ENCODE peak calls at places on chromosomes 12 and 14, in eight cellular contexts. L, M, T, A, O, Y, W and P are unnamed samples. For H3K9me3, the result is how much of the 10 kb centered on the place peaks cover.

GRCh38 chr14:85118274-85118673 is 411.7 kb upstream of the FLRT2 start:
- DNase-seq in L (no peak), M (no peak), T (no peak), A (no peak), O (no peak), Y (no peak), W (no peak), P (no peak)

GRCh38 chr14:101503431-101504095 is 57.7 kb upstream of the DIO3 start:
- DNase-seq in L (no peak), M (no peak), T (peak), A (no peak), O (no peak), Y (peak), W (no peak), P (no peak)

GRCh38 chr12:130838951-130839769 is at the start of gene STX2:
- DNase-seq in L (peak), M (peak), T (peak), A (peak), O (peak), Y (peak), W (peak), P (peak)

GRCh38 chr12:106871477-106871876 is 84.2 kb upstream of the TMEM263 start:
- DNase-seq in L (no peak), M (peak), T (no peak), A (peak), O (no peak), Y (no peak), W (no peak), P (no peak)

GRCh38 chr12:109879332-109880048 is 851 bp downstream of the GLTP start:
- DNase-seq in L (no peak), M (no peak), T (no peak), A (no peak), O (no peak), Y (no peak), W (no peak), P (no peak)

GRCh38 chr14:62126885-62127478 is 364.8 kb downstream of the SNAPC1 start:
- DNase-seq in L (no peak), M (peak), T (no peak), A (peak), O (peak), Y (no peak), W (peak), P (no peak)

GRCh38 chr12:67804168-67804567 is 155.6 kb downstream of the DYRK2 start:
- DNase-seq in L (no peak), M (no peak), T (no peak), A (no peak), O (no peak), Y (no peak), W (no peak), P (no peak)

GRCh38 chr14:70130498-70130897 is 58.3 kb downstream of the SLC8A3 start:
- DNase-seq in L (no peak), M (no peak), T (no peak), A (no peak), O (no peak), Y (no peak), W (no peak), P (no peak)

GRCh38 chr14:23130875-23131274 is 11.8 kb upstream of the CEBPE start:
- DNase-seq in L (no peak), M (no peak), T (no peak), A (no peak), O (no peak), Y (no peak), W (no peak), P (peak)

GRCh38 chr12:52139579-52140062 is 52.2 kb downstream of the KRT80 start:
- DNase-seq in L (no peak), M (peak), T (no peak), A (no peak), O (peak), Y (peak), W (peak), P (no peak)

GRCh38 chr12:101992091-101992490 is 69.7 kb downstream of the WASHC3 start:
- DNase-seq in L (no peak), M (no peak), T (no peak), A (no peak), O (no peak), Y (no peak), W (no peak), P (no peak)

GRCh38 chr14:69054030-69054429 is 74.9 kb upstream of the ACTN1 start:
- DNase-seq in L (no peak), M (no peak), T (no peak), A (no peak), O (no peak), Y (no peak), W (no peak), P (no peak)

GRCh38 chr12:1246637-1247036 is 255.6 kb downstream of the ERC1 start:
- DNase-seq in L (no peak), M (no peak), T (no peak), A (no peak), O (no peak), Y (no peak), W (no peak), P (no peak)

GRCh38 chr14:75222208-75222701 is 45.8 kb upstream of the TMED10 start:
- DNase-seq in L (no peak), M (no peak), T (peak), A (peak), O (no peak), Y (no peak), W (no peak), P (no peak)

GRCh38 chr14:35333797-35334743 is 41.9 kb downstream of the PSMA6 start:
- DNase-seq in L (no peak), M (peak), T (no peak), A (no peak), O (no peak), Y (no peak), W (no peak), P (no peak)

GRCh38 chr12:110606253-110606611 is 7.7 kb upstream of the TCTN1 start:
- DNase-seq in L (no peak), M (no peak), T (no peak), A (no peak), O (no peak), Y (no peak), W (no peak), P (no peak)

GRCh38 chr14:30221546-30221945 is 293.9 kb upstream of the PRKD1 start:
- DNase-seq in L (no peak), M (no peak), T (no peak), A (no peak), O (no peak), Y (no peak), W (no peak), P (no peak)

GRCh38 chr12:128829870-128830504 is 6.2 kb upstream of the SLC15A4 start:
- DNase-seq in L (no peak), M (no peak), T (no peak), A (no peak), O (no peak), Y (peak), W (no peak), P (no peak)

GRCh38 chr12:22459872-22460490 is 84.4 kb downstream of the C2CD5 start:
- DNase-seq in L (no peak), M (peak), T (no peak), A (peak), O (peak), Y (no peak), W (no peak), P (no peak)

GRCh38 chr12:26153421-26154154 is 28.8 kb upstream of the BHLHE41 start:
- DNase-seq in L (no peak), M (peak), T (no peak), A (peak), O (peak), Y (no peak), W (no peak), P (no peak)

DNA sequence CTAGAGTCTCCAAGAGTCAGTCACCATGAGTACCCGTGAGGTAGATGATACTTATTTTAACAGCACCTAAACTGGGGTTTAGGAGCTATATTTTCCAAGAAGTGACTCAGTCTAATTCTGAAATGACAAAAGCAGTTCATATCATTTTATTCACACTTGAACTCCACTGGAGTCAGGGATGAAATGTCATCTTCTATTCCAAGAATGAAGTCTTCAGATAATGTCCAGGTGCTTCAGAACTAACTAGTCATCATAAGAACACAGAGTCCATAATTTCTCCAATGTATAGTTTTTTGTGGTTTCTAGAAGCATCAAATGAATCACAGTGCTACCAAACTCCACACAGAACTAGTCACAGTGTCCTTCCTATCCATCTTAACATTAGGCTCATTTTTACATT is 13.3 kb downstream of the DNM1L start:
- DNase-seq in L (no peak), M (no peak), T (no peak), A (no peak), O (no peak), Y (no peak), W (no peak), P (no peak)
- H3K9me3 ChIP-seq in L (under half), M (under half), T (under half), A (under half), O (under half), Y (under half), W (under half), P (under half)

GRCh38 chr12:27779837-27780611 is at the start of the genes KLHL42 and MANSC4:
- DNase-seq in L (peak), M (peak), T (peak), A (peak), O (peak), Y (peak), W (peak), P (peak)
- TF ChIP-seq CTCF in L (no peak), M (peak), T (no peak), A (no peak), O (no peak), Y (no peak), W (no peak), P (no peak)

DNA sequence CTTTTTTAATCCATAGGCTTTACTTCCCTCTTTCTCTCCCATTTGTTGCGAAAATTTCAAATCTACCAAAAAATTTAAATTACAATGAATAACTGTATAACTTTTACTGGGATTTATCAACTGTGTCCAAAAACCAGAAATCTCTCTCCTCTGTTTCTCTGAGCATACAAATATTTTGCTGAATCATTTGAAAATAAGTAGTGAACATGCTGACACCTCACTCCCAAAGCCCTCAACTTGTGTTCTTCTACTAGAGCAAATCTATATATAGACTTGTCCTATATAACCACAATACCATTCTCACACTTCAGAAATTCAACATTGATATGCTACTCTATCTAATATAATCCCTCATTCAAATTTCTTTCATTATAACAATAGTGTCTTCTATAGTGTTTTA is 53.1 kb downstream of the SLCO1C1 start:
- DNase-seq in L (no peak), M (no peak), T (no peak), A (no peak), O (no peak), Y (no peak), W (no peak), P (no peak)
- H3K9me3 ChIP-seq in L (under half), M (under half), T (under half), A (under half), O (under half), Y (under half), W (under half), P (under half)

GRCh38 chr14:106842687-106843086 is 1316.3 kb downstream of the TMEM121 start:
- DNase-seq in L (no peak), M (peak), T (no peak), A (no peak), O (no peak), Y (peak), W (no peak), P (no peak)
- TF ChIP-seq CTCF in L (no peak), M (peak), T (no peak), A (no peak), O (no peak), Y (peak), W (peak), P (no peak)

GRCh38 chr12:46282829-46283228 is 14.0 kb upstream of the SLC38A1 start:
- DNase-seq in L (no peak), M (no peak), T (no peak), A (no peak), O (no peak), Y (no peak), W (no peak), P (no peak)
- H3K9me3 ChIP-seq in L (under half), M (under half), T (under half), A (under half), O (under half), Y (under half), W (under half), P (under half)